ENCODE peak calls at places on chromosomes 12 and 14, in four cellular contexts. H, I, P and C are unnamed samples.

GRCh38 chr14:73717998-73718741 is 4.0 kb upstream of the PNMA1 start:
- DNase-seq in H (no peak), I (no peak), P (no peak), C (no peak)

GRCh38 chr12:112824166-112824565 is 32.6 kb downstream of the RPH3A start:
- DNase-seq in H (no peak), I (no peak), P (no peak), C (no peak)

GRCh38 chr14:104445086-104445485 is 134.5 kb upstream of the C14orf180 start:
- DNase-seq in H (no peak), I (no peak), P (no peak), C (no peak)

GRCh38 chr12:62683724-62684501 is 217.3 kb downstream of the MON2 start:
- DNase-seq in H (peak; percentile 54), I (no peak), P (no peak), C (no peak)

GRCh38 chr14:62308927-62309326 is 546.7 kb downstream of the SNAPC1 start:
- DNase-seq in H (peak; percentile 26), I (no peak), P (no peak), C (no peak)

GRCh38 chr12:57583008-57583831 is 7.8 kb upstream of the PIP4K2C start:
- DNase-seq in H (peak; percentile 86), I (peak; percentile 44), P (no peak), C (peak; percentile 89)

GRCh38 chr12:120376416-120376815 is 7.5 kb upstream of the MSI1 start:
- DNase-seq in H (no peak), I (peak; percentile 61), P (no peak), C (no peak)

GRCh38 chr12:67648306-67649164 is at the start of gene DYRK2:
- DNase-seq in H (peak; percentile 78), I (peak; percentile 72), P (no peak), C (peak; percentile 93)

GRCh38 chr14:97106166-97106565 is 309.0 kb downstream of the VRK1 start:
- DNase-seq in H (no peak), I (no peak), P (no peak), C (no peak)

GRCh38 chr14:33564774-33565630 is 385.9 kb downstream of the EGLN3 start:
- DNase-seq in H (peak; percentile 91), I (peak; percentile 81), P (peak; percentile 21), C (peak; percentile 6)

GRCh38 chr14:22641851-22642250 is 2.3 kb downstream of the OR6J1 start:
- DNase-seq in H (no peak), I (peak; percentile 32), P (no peak), C (no peak)

GRCh38 chr12:98514984-98515367 is 414 bp upstream of the TMPO start:
- DNase-seq in H (no peak), I (no peak), P (no peak), C (no peak)

GRCh38 chr12:116376354-116377193 is 99.1 kb upstream of the MED13L start:
- DNase-seq in H (peak; percentile 84), I (no peak), P (no peak), C (no peak)

GRCh38 chr14:101412741-101413140 is 148.6 kb upstream of the DIO3 start:
- DNase-seq in H (no peak), I (no peak), P (no peak), C (no peak)

GRCh38 chr12:124916370-124917134 is 2.1 kb upstream of the UBC start:
- DNase-seq in H (peak; percentile 92), I (peak; percentile 92), P (no peak), C (no peak)

GRCh38 chr12:131605304-131605829 is 105.5 kb upstream of the SFSWAP start:
- DNase-seq in H (no peak), I (no peak), P (no peak), C (no peak)

GRCh38 chr12:70983692-70984091 is 63.2 kb upstream of the PTPRR start:
- DNase-seq in H (peak; percentile 31), I (no peak), P (no peak), C (no peak)

GRCh38 chr12:47935196-47935595 is 28.2 kb upstream of the TMEM106C start:
- DNase-seq in H (peak; percentile 64), I (no peak), P (peak; percentile 58), C (no peak)

GRCh38 chr12:109741286-109741969 is 27.8 kb downstream of the FAM222A start:
- DNase-seq in H (no peak), I (no peak), P (no peak), C (no peak)

GRCh38 chr12:118402251-118402650 is 25.9 kb downstream of the SUDS3 start:
- DNase-seq in H (peak; percentile 74), I (peak; percentile 3), P (peak; percentile 76), C (no peak)

GRCh38 chr14:89807151-89807550 is 147.4 kb downstream of the EFCAB11 start:
- DNase-seq in H (no peak), I (no peak), P (no peak), C (no peak)

GRCh38 chr12:30788754-30789153 is 34.0 kb upstream of the CAPRIN2 start:
- DNase-seq in H (no peak), I (no peak), P (no peak), C (no peak)

GRCh38 chr12:116466536-116466935 is 92.6 kb upstream of the MAP1LC3B2 start:
- DNase-seq in H (peak; percentile 29), I (no peak), P (no peak), C (no peak)

GRCh38 chr14:36971263-36971855 is 201.0 kb downstream of the SLC25A21 start:
- DNase-seq in H (no peak), I (no peak), P (no peak), C (no peak)

GRCh38 chr12:96770239-96770780 is 136.7 kb upstream of the NEDD1 start:
- DNase-seq in H (no peak), I (no peak), P (no peak), C (no peak)

DNA sequence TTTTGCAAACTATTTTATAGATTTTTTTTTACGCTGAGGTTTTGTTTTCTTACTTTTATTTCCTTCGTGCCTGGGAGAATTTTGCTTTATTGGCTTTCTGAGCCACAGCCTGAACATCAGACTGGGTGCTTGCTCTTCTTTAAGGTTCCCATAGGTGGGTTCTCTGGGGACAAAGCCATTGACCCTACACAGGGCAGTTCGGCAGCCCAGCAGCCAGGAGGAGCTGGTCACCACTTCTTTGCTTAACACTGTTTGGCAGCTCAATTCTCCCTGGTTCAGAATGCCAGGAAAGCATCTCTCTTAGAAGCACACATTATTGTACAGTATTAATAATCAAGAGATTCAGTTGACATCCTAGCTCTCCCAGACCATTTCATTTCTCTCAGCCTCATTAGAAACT is 140.8 kb upstream of the NEDD1 start:
- DNase-seq in H (no peak), I (no peak), P (no peak), C (no peak)
- TF ChIP-seq CTCF in H (peak; percentile 16), I (no peak), P (peak; percentile 34), C (no peak)

DNA sequence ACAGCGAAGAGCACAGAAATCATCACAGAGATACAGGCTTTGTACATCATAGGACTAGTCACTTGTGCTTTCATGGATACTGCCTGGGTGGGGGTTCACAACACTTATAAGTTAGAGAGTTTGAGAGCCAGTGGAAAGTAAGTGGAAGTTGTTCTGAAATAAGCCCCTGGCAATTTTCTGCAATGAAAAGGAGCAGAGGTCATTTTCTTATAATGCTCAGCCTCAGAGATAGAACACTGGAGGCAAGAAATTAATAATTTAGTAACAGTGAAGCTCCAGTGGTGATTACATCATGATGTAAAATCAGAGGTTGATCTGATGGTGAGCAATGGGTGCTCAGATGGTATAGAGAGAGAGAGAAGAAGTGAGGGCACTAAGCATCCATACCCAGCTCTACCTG is 5.8 kb downstream of the KRT6A start:
- DNase-seq in H (no peak), I (no peak), P (no peak), C (no peak)
- TF ChIP-seq CTCF in H (no peak), I (no peak), P (no peak), C (no peak)

DNA sequence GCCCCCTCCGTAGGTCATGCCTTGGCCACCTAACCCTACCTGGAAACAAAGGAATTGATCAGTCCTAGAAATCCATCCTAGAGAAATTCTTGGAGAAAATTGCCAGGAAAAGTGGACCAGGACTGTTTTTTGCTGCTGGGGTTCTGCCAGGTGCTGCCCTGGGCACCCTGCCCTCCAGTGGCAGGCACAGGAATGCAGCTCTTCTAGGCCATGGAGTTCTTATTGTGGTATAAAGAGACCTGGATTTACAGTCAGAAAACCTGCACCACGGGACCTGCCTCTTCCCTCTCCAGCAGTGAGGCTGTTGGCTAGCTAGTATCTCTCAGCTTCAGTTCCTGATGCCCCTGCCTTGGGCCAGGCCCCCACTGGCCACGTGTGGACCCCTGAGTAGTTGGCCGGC is 59.7 kb downstream of the SLC24A4 start:
- DNase-seq in H (peak; percentile 4), I (peak; percentile 17), P (no peak), C (no peak)
- TF ChIP-seq CTCF in H (peak; percentile 32), I (peak; percentile 24), P (peak; percentile 22), C (no peak)

DNA sequence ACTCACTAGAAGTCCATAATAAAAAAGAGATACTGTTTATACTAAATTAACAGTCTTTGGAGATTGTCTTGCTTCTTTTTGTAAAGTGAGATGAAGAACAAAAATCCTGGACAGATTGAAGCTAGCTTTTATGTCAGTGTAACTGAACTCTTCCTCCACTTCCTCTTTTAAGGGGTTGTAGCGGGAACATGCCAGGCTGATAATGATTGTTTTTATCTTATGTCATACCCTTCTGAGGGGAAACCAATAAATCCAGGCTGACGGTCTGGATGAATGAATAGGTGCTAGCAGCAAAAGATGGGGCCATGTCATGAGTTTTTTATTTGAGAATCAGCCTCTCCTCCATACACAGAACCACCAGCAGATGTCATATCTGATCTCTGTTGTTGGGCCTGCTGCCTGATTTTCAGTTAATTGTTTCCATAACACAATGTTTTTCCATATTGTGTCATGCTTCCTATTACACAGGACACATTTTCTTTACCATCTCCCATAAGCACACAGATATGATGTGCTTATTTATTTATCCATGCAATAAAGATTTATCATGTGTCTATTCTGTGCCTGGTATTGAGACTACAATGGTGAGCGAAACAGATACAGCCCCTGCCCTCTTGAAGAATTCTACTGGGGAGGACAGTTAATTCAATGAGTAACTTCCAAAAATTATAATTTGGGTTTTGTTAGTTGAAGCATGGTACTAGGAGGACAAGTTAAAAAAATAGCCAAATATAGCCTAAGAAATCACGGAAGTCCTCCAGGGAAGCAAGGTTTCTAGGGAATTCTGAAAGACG is 33.5 kb upstream of the CRY1 start:
- DNase-seq in H (peak; percentile 29), I (peak; percentile 7), P (no peak), C (no peak)
- TF ChIP-seq CTCF in H (peak; percentile 44), I (peak; percentile 35), P (peak; percentile 44), C (peak; percentile 18)